ENCODE peak calls at places on chromosomes 4 and X, in eight cellular contexts. One of them, this sample, is unnamed.
A peak's percentile ranks its signal among the peaks of the same experiment; 100 is the strongest.

GRCh38 chr4:16082424-16083216 is 1.2 kb downstream of the PROM1 start:
- DNase-seq in RWPE1: peak; percentile 11
- DNase-seq in neural crest cell: peak; percentile 66
- DNase-seq in GM03348: peak; percentile 39
- DNase-seq in stimulated activated CD4-positive, alpha-beta T cell treated with anti-CD3 and anti-CD28 coated beads, Interleukin-2, amount 100 ng/mL, for 48 hours: peak; percentile 6
- DNase-seq in CD4-positive, alpha-beta T cell: no peak
- DNase-seq in T-helper 2 cell: no peak
- DNase-seq in M059J: peak; percentile 17
- DNase-seq in this sample: peak; percentile 94

GRCh38 chr4:128978985-128979384 is 114.4 kb downstream of the SCLT1 start:
- DNase-seq in T-helper 2 cell: no peak
- DNase-seq in RWPE1: no peak
- DNase-seq in CD4-positive, alpha-beta T cell: no peak
- DNase-seq in M059J: no peak
- DNase-seq in stimulated activated CD4-positive, alpha-beta T cell treated with anti-CD3 and anti-CD28 coated beads, Interleukin-2, amount 100 ng/mL, for 48 hours: no peak
- DNase-seq in GM03348: no peak
- DNase-seq in neural crest cell: no peak
- DNase-seq in this sample: no peak

GRCh38 chr4:151173751-151174325 is 74.4 kb downstream of the RPS3A start:
- DNase-seq in T-helper 2 cell: no peak
- DNase-seq in GM03348: peak; percentile 27
- DNase-seq in stimulated activated CD4-positive, alpha-beta T cell treated with anti-CD3 and anti-CD28 coated beads, Interleukin-2, amount 100 ng/mL, for 48 hours: no peak
- DNase-seq in CD4-positive, alpha-beta T cell: no peak
- DNase-seq in M059J: no peak
- DNase-seq in neural crest cell: no peak
- DNase-seq in RWPE1: no peak
- DNase-seq in this sample: no peak

GRCh38 chrX:1385251-1385794 is 6.6 kb downstream of the SLC25A6 start:
- DNase-seq in neural crest cell: no peak
- DNase-seq in GM03348: peak; percentile 1
- DNase-seq in T-helper 2 cell: no peak
- DNase-seq in stimulated activated CD4-positive, alpha-beta T cell treated with anti-CD3 and anti-CD28 coated beads, Interleukin-2, amount 100 ng/mL, for 48 hours: no peak
- DNase-seq in M059J: no peak
- DNase-seq in RWPE1: no peak
- DNase-seq in CD4-positive, alpha-beta T cell: no peak
- DNase-seq in this sample: no peak

GRCh38 chr4:173367285-173367684 is 3.5 kb upstream of the SAP30 start:
- DNase-seq in neural crest cell: no peak
- DNase-seq in M059J: peak; percentile 21
- DNase-seq in RWPE1: no peak
- DNase-seq in T-helper 2 cell: no peak
- DNase-seq in CD4-positive, alpha-beta T cell: no peak
- DNase-seq in stimulated activated CD4-positive, alpha-beta T cell treated with anti-CD3 and anti-CD28 coated beads, Interleukin-2, amount 100 ng/mL, for 48 hours: no peak
- DNase-seq in GM03348: no peak
- DNase-seq in this sample: no peak

GRCh38 chr4:1855334-1856070 is 454 bp downstream of the LETM1 start:
- DNase-seq in neural crest cell: no peak
- DNase-seq in stimulated activated CD4-positive, alpha-beta T cell treated with anti-CD3 and anti-CD28 coated beads, Interleukin-2, amount 100 ng/mL, for 48 hours: peak; percentile 16
- DNase-seq in M059J: no peak
- DNase-seq in CD4-positive, alpha-beta T cell: no peak
- DNase-seq in GM03348: no peak
- DNase-seq in RWPE1: no peak
- DNase-seq in T-helper 2 cell: no peak
- DNase-seq in this sample: no peak

GRCh38 chr4:2292679-2293108 is 30.8 kb upstream of the MXD4 start:
- DNase-seq in stimulated activated CD4-positive, alpha-beta T cell treated with anti-CD3 and anti-CD28 coated beads, Interleukin-2, amount 100 ng/mL, for 48 hours: no peak
- DNase-seq in M059J: peak; percentile 50
- DNase-seq in RWPE1: no peak
- DNase-seq in neural crest cell: no peak
- DNase-seq in GM03348: peak; percentile 71
- DNase-seq in CD4-positive, alpha-beta T cell: no peak
- DNase-seq in T-helper 2 cell: no peak
- DNase-seq in this sample: no peak

GRCh38 chr4:76430519-76431388 is 4.3 kb upstream of the SHROOM3 start:
- DNase-seq in neural crest cell: peak; percentile 23
- DNase-seq in T-helper 2 cell: no peak
- DNase-seq in RWPE1: peak; percentile 63
- DNase-seq in GM03348: peak; percentile 66
- DNase-seq in M059J: peak; percentile 58
- DNase-seq in CD4-positive, alpha-beta T cell: no peak
- DNase-seq in stimulated activated CD4-positive, alpha-beta T cell treated with anti-CD3 and anti-CD28 coated beads, Interleukin-2, amount 100 ng/mL, for 48 hours: no peak
- DNase-seq in this sample: peak; percentile 39

GRCh38 chr4:74377714-74378113 is 12.8 kb downstream of the EREG start:
- DNase-seq in CD4-positive, alpha-beta T cell: no peak
- DNase-seq in M059J: no peak
- DNase-seq in stimulated activated CD4-positive, alpha-beta T cell treated with anti-CD3 and anti-CD28 coated beads, Interleukin-2, amount 100 ng/mL, for 48 hours: no peak
- DNase-seq in T-helper 2 cell: no peak
- DNase-seq in RWPE1: no peak
- DNase-seq in GM03348: no peak
- DNase-seq in neural crest cell: no peak
- DNase-seq in this sample: no peak

GRCh38 chr4:82525287-82525898 is 36.4 kb downstream of the TMEM150C start:
- DNase-seq in CD4-positive, alpha-beta T cell: no peak
- DNase-seq in stimulated activated CD4-positive, alpha-beta T cell treated with anti-CD3 and anti-CD28 coated beads, Interleukin-2, amount 100 ng/mL, for 48 hours: no peak
- DNase-seq in neural crest cell: no peak
- DNase-seq in GM03348: peak; percentile 29
- DNase-seq in RWPE1: no peak
- DNase-seq in T-helper 2 cell: no peak
- DNase-seq in M059J: peak; percentile 20
- DNase-seq in this sample: peak; percentile 5

GRCh38 chr4:89338206-89338605 is 30.6 kb upstream of the GPRIN3 start:
- DNase-seq in GM03348: no peak
- DNase-seq in RWPE1: no peak
- DNase-seq in CD4-positive, alpha-beta T cell: no peak
- DNase-seq in neural crest cell: no peak
- DNase-seq in stimulated activated CD4-positive, alpha-beta T cell treated with anti-CD3 and anti-CD28 coated beads, Interleukin-2, amount 100 ng/mL, for 48 hours: no peak
- DNase-seq in M059J: no peak
- DNase-seq in T-helper 2 cell: no peak
- DNase-seq in this sample: no peak

GRCh38 chrX:8914636-8915035 is 113.5 kb upstream of the FAM9A start:
- DNase-seq in T-helper 2 cell: no peak
- DNase-seq in RWPE1: no peak
- DNase-seq in GM03348: peak; percentile 10
- DNase-seq in stimulated activated CD4-positive, alpha-beta T cell treated with anti-CD3 and anti-CD28 coated beads, Interleukin-2, amount 100 ng/mL, for 48 hours: no peak
- DNase-seq in neural crest cell: no peak
- DNase-seq in M059J: no peak
- DNase-seq in CD4-positive, alpha-beta T cell: no peak
- DNase-seq in this sample: no peak

GRCh38 chr4:107269175-107269574 is 233.1 kb upstream of the DKK2 start:
- DNase-seq in RWPE1: no peak
- DNase-seq in T-helper 2 cell: no peak
- DNase-seq in neural crest cell: no peak
- DNase-seq in GM03348: no peak
- DNase-seq in M059J: no peak
- DNase-seq in stimulated activated CD4-positive, alpha-beta T cell treated with anti-CD3 and anti-CD28 coated beads, Interleukin-2, amount 100 ng/mL, for 48 hours: no peak
- DNase-seq in CD4-positive, alpha-beta T cell: no peak
- DNase-seq in this sample: no peak

GRCh38 chr4:73661646-73662119 is 41.4 kb upstream of the RASSF6 start:
- DNase-seq in RWPE1: peak; percentile 55
- DNase-seq in T-helper 2 cell: no peak
- DNase-seq in M059J: peak; percentile 97
- DNase-seq in neural crest cell: no peak
- DNase-seq in stimulated activated CD4-positive, alpha-beta T cell treated with anti-CD3 and anti-CD28 coated beads, Interleukin-2, amount 100 ng/mL, for 48 hours: no peak
- DNase-seq in CD4-positive, alpha-beta T cell: no peak
- DNase-seq in GM03348: peak; percentile 83
- DNase-seq in this sample: no peak

GRCh38 chr4:84582988-84583870 is at the start of gene CDS1:
- DNase-seq in CD4-positive, alpha-beta T cell: no peak
- DNase-seq in M059J: peak; percentile 25
- DNase-seq in GM03348: peak; percentile 52
- DNase-seq in T-helper 2 cell: no peak
- DNase-seq in stimulated activated CD4-positive, alpha-beta T cell treated with anti-CD3 and anti-CD28 coated beads, Interleukin-2, amount 100 ng/mL, for 48 hours: peak; percentile 11
- DNase-seq in RWPE1: peak; percentile 49
- DNase-seq in neural crest cell: peak; percentile 16
- DNase-seq in this sample: peak; percentile 67

GRCh38 chr4:3777033-3777390 is 10.8 kb downstream of the ADRA2C start:
- DNase-seq in CD4-positive, alpha-beta T cell: no peak
- DNase-seq in RWPE1: no peak
- DNase-seq in GM03348: no peak
- DNase-seq in neural crest cell: no peak
- DNase-seq in stimulated activated CD4-positive, alpha-beta T cell treated with anti-CD3 and anti-CD28 coated beads, Interleukin-2, amount 100 ng/mL, for 48 hours: no peak
- DNase-seq in T-helper 2 cell: no peak
- DNase-seq in M059J: no peak
- DNase-seq in this sample: no peak

GRCh38 chrX:19034025-19034424 is 50.1 kb upstream of the PHKA2 start:
- DNase-seq in CD4-positive, alpha-beta T cell: no peak
- DNase-seq in GM03348: no peak
- DNase-seq in neural crest cell: no peak
- DNase-seq in T-helper 2 cell: no peak
- DNase-seq in RWPE1: peak; percentile 6
- DNase-seq in stimulated activated CD4-positive, alpha-beta T cell treated with anti-CD3 and anti-CD28 coated beads, Interleukin-2, amount 100 ng/mL, for 48 hours: no peak
- DNase-seq in M059J: no peak
- DNase-seq in this sample: no peak

GRCh38 chrX:46601283-46601682 is 27.7 kb downstream of the CHST7 start:
- DNase-seq in T-helper 2 cell: no peak
- DNase-seq in stimulated activated CD4-positive, alpha-beta T cell treated with anti-CD3 and anti-CD28 coated beads, Interleukin-2, amount 100 ng/mL, for 48 hours: no peak
- DNase-seq in M059J: no peak
- DNase-seq in CD4-positive, alpha-beta T cell: no peak
- DNase-seq in neural crest cell: no peak
- DNase-seq in GM03348: no peak
- DNase-seq in RWPE1: no peak
- DNase-seq in this sample: no peak

GRCh38 chr4:94852601-94853000 is 94.8 kb downstream of the BMPR1B start:
- DNase-seq in T-helper 2 cell: no peak
- DNase-seq in M059J: no peak
- DNase-seq in CD4-positive, alpha-beta T cell: no peak
- DNase-seq in RWPE1: no peak
- DNase-seq in GM03348: no peak
- DNase-seq in stimulated activated CD4-positive, alpha-beta T cell treated with anti-CD3 and anti-CD28 coated beads, Interleukin-2, amount 100 ng/mL, for 48 hours: no peak
- DNase-seq in neural crest cell: no peak
- DNase-seq in this sample: no peak

GRCh38 chr4:103567591-103567990 is 152.2 kb downstream of the TACR3 start:
- DNase-seq in GM03348: no peak
- DNase-seq in M059J: no peak
- DNase-seq in neural crest cell: no peak
- DNase-seq in T-helper 2 cell: no peak
- DNase-seq in stimulated activated CD4-positive, alpha-beta T cell treated with anti-CD3 and anti-CD28 coated beads, Interleukin-2, amount 100 ng/mL, for 48 hours: no peak
- DNase-seq in RWPE1: no peak
- DNase-seq in CD4-positive, alpha-beta T cell: no peak
- DNase-seq in this sample: no peak

GRCh38 chrX:152872522-152872921 is 25.3 kb upstream of the ZNF185 start:
- DNase-seq in neural crest cell: no peak
- DNase-seq in stimulated activated CD4-positive, alpha-beta T cell treated with anti-CD3 and anti-CD28 coated beads, Interleukin-2, amount 100 ng/mL, for 48 hours: no peak
- DNase-seq in T-helper 2 cell: no peak
- DNase-seq in M059J: no peak
- DNase-seq in CD4-positive, alpha-beta T cell: no peak
- DNase-seq in RWPE1: no peak
- DNase-seq in GM03348: no peak
- DNase-seq in this sample: no peak

GRCh38 chrX:100098660-100099375 is 311.3 kb downstream of the PCDH19 start:
- DNase-seq in GM03348: peak; percentile 4
- DNase-seq in stimulated activated CD4-positive, alpha-beta T cell treated with anti-CD3 and anti-CD28 coated beads, Interleukin-2, amount 100 ng/mL, for 48 hours: no peak
- DNase-seq in T-helper 2 cell: no peak
- DNase-seq in CD4-positive, alpha-beta T cell: no peak
- DNase-seq in neural crest cell: no peak
- DNase-seq in M059J: no peak
- DNase-seq in RWPE1: no peak
- DNase-seq in this sample: peak; percentile 18

GRCh38 chr4:105808459-105809041 is 86.7 kb upstream of the NPNT start:
- DNase-seq in stimulated activated CD4-positive, alpha-beta T cell treated with anti-CD3 and anti-CD28 coated beads, Interleukin-2, amount 100 ng/mL, for 48 hours: no peak
- DNase-seq in T-helper 2 cell: no peak
- DNase-seq in RWPE1: peak; percentile 8
- DNase-seq in M059J: peak; percentile 44
- DNase-seq in neural crest cell: no peak
- DNase-seq in CD4-positive, alpha-beta T cell: no peak
- DNase-seq in GM03348: no peak
- DNase-seq in this sample: peak; percentile 5

GRCh38 chr4:127709456-127709855 is 20.7 kb upstream of the SLC25A31 start:
- DNase-seq in GM03348: no peak
- DNase-seq in neural crest cell: no peak
- DNase-seq in M059J: peak; percentile 2
- DNase-seq in T-helper 2 cell: no peak
- DNase-seq in stimulated activated CD4-positive, alpha-beta T cell treated with anti-CD3 and anti-CD28 coated beads, Interleukin-2, amount 100 ng/mL, for 48 hours: no peak
- DNase-seq in RWPE1: peak; percentile 25
- DNase-seq in CD4-positive, alpha-beta T cell: no peak
- DNase-seq in this sample: no peak

This sample was measured in ELF-1.